ENCODE peak calls at places on chromosome 12, in nine cellular contexts. R is spleen, S is A549, C is left ventricle myocardium superior, I is endodermal cell, O is AG09319, E is amygdala, T is HTR-8/SVneo, U is caudate nucleus. P is an unnamed sample.

GRCh38 chr12:14995583-14996425 is 23.0 kb downstream of the PDE6H start:
- DNase-seq in I (no peak), T (peak; percentile 8), U (no peak), E (no peak), S (peak; percentile 81), O (peak; percentile 37), C (no peak), R (no peak), P (no peak)

GRCh38 chr12:102390068-102390467 is 90.3 kb downstream of the IGF1 start:
- DNase-seq in I (no peak), R (no peak), C (no peak), E (no peak), T (no peak), O (no peak), S (no peak), U (no peak), P (no peak)

GRCh38 chr12:124617615-124618014 is 50.2 kb upstream of the NCOR2 start:
- DNase-seq in S (no peak), C (peak; percentile 84), E (no peak), T (no peak), I (peak; percentile 69), U (no peak), R (no peak), O (no peak), P (peak; percentile 40)

GRCh38 chr12:85725991-85726390 is 110.2 kb downstream of the RASSF9 start:
- DNase-seq in E (no peak), S (peak; percentile 4), R (no peak), U (no peak), O (no peak), T (no peak), C (no peak), I (no peak), P (no peak)

GRCh38 chr12:132216354-132216987 is 72.2 kb downstream of the NOC4L start:
- DNase-seq in T (no peak), E (no peak), I (no peak), U (no peak), O (no peak), C (no peak), R (no peak), S (no peak), P (no peak)

GRCh38 chr12:53208877-53209463 is 1.9 kb upstream of the ITGB7 start:
- DNase-seq in U (no peak), C (no peak), O (no peak), R (peak; percentile 87), E (no peak), T (no peak), I (no peak), S (no peak), P (no peak)

GRCh38 chr12:102093319-102093718 is 26.6 kb downstream of the NUP37 start:
- DNase-seq in O (no peak), R (no peak), S (no peak), C (no peak), E (no peak), I (no peak), U (no peak), T (no peak), P (no peak)

GRCh38 chr12:107612508-107612907 is 73.1 kb upstream of the PWP1 start:
- DNase-seq in E (no peak), U (no peak), O (no peak), R (no peak), I (no peak), T (no peak), S (no peak), C (no peak), P (no peak)

GRCh38 chr12:84131076-84131475 is 781.5 kb downstream of the SLC6A15 start:
- DNase-seq in C (no peak), T (no peak), E (no peak), I (no peak), R (no peak), U (no peak), S (peak; percentile 14), O (no peak), P (no peak)

GRCh38 chr12:93982847-93983315 is 165.5 kb upstream of the PLXNC1 start:
- DNase-seq in I (peak; percentile 68), S (peak; percentile 27), E (no peak), R (no peak), T (no peak), C (no peak), O (no peak), U (no peak), P (no peak)

P was measured in hypothalamus.